ENCODE peak calls at places on chromosomes 1 and 21, in six cellular contexts. Z is hepatocyte, T is IMR-90, K is heart right ventricle, B is upper lobe of right lung, I is HCT116. R is an unnamed sample.
A peak's percentile ranks its signal among the peaks of the same experiment; 100 is the strongest.

GRCh38 chr1:163195728-163196448 is 6.8 kb downstream of the RGS5 start:
- DNase-seq in Z (peak; percentile 35), T (peak; percentile 67), K (no peak), B (no peak), I (peak; percentile 6), R (no peak)

GRCh38 chr1:82317671-82318070 is 516.9 kb downstream of the ADGRL2 start:
- DNase-seq in Z (no peak), T (no peak), K (no peak), B (no peak), I (no peak), R (no peak)

GRCh38 chr1:30886710-30887428 is 21.7 kb downstream of the SDC3 start:
- DNase-seq in Z (no peak), T (no peak), K (no peak), B (no peak), I (no peak), R (no peak)

GRCh38 chr1:156692409-156692957 is 12.9 kb downstream of the CRABP2 start:
- DNase-seq in Z (no peak), T (no peak), K (no peak), B (no peak), I (no peak), R (no peak)

GRCh38 chr1:95388041-95388440 is 154.0 kb downstream of the RWDD3 start:
- DNase-seq in Z (no peak), T (no peak), K (no peak), B (no peak), I (no peak), R (no peak)

GRCh38 chr1:178653091-178653490 is 72.0 kb upstream of the RALGPS2 start:
- DNase-seq in Z (no peak), T (peak; percentile 49), K (no peak), B (no peak), I (peak; percentile 55), R (no peak)

GRCh38 chr1:245079021-245079609 is 75.7 kb upstream of the KIF26B start:
- DNase-seq in Z (peak; percentile 55), T (peak; percentile 77), K (no peak), B (no peak), I (peak; percentile 57), R (no peak)

GRCh38 chr21:41477641-41478318 is 30.2 kb downstream of the TMPRSS2 start:
- DNase-seq in Z (no peak), T (no peak), K (no peak), B (peak; percentile 67), I (no peak), R (no peak)

GRCh38 chr1:216739771-216740170 is 16.5 kb upstream of the ESRRG start:
- DNase-seq in Z (no peak), T (no peak), K (no peak), B (no peak), I (no peak), R (no peak)

GRCh38 chr1:53134961-53135734 is 7.3 kb downstream of the SLC1A7 start:
- DNase-seq in Z (peak; percentile 54), T (peak; percentile 89), K (no peak), B (no peak), I (no peak), R (peak; percentile 60)

GRCh38 chr1:46131727-46132528 is 501 bp downstream of the PIK3R3 start:
- DNase-seq in Z (peak; percentile 42), T (peak; percentile 45), K (no peak), B (no peak), I (no peak), R (no peak)

GRCh38 chr21:26840912-26841311 is 4.3 kb downstream of the ADAMTS1 start:
- DNase-seq in Z (peak; percentile 65), T (peak; percentile 76), K (peak; percentile 46), B (no peak), I (no peak), R (peak; percentile 69)

GRCh38 chr1:157470276-157470675 is 82.0 kb downstream of the FCRL5 start:
- DNase-seq in Z (no peak), T (no peak), K (no peak), B (no peak), I (no peak), R (no peak)

GRCh38 chr21:36155603-36156338 is 853 bp upstream of the DOP1B start:
- DNase-seq in Z (peak; percentile 85), T (no peak), K (peak; percentile 42), B (peak; percentile 90), I (no peak), R (peak; percentile 32)

GRCh38 chr1:60573726-60574409 is 500.3 kb upstream of the C1orf87 start:
- DNase-seq in Z (peak; percentile 31), T (no peak), K (no peak), B (no peak), I (peak; percentile 27), R (no peak)

GRCh38 chr1:162873671-162874666 is 13.0 kb upstream of the CCDC190 start:
- DNase-seq in Z (peak; percentile 34), T (peak; percentile 85), K (no peak), B (no peak), I (no peak), R (no peak)

GRCh38 chr1:66253330-66253921 is 280.5 kb upstream of the SGIP1 start:
- DNase-seq in Z (peak; percentile 69), T (peak; percentile 85), K (no peak), B (no peak), I (peak; percentile 65), R (no peak)

GRCh38 chr1:109659145-109659544 is 3.2 kb downstream of the GSTM4 start:
- DNase-seq in Z (peak; percentile 30), T (no peak), K (no peak), B (no peak), I (no peak), R (no peak)

GRCh38 chr1:54371936-54372385 is 34.2 kb downstream of the SSBP3 start:
- DNase-seq in Z (no peak), T (no peak), K (no peak), B (no peak), I (no peak), R (no peak)

GRCh38 chr1:23664837-23665795 is 26.5 kb upstream of the RPL11 start:
- DNase-seq in Z (no peak), T (no peak), K (no peak), B (no peak), I (peak; percentile 34), R (no peak)

GRCh38 chr1:88787023-88787903 is 103.2 kb downstream of the PKN2 start:
- DNase-seq in Z (no peak), T (no peak), K (no peak), B (no peak), I (no peak), R (no peak)

GRCh38 chr1:230682882-230683610 is 30.9 kb downstream of the AGT start:
- DNase-seq in Z (no peak), T (peak; percentile 86), K (no peak), B (no peak), I (no peak), R (no peak)

GRCh38 chr1:116878804-116879477 is 30.8 kb upstream of the PTGFRN start:
- DNase-seq in Z (peak; percentile 42), T (peak; percentile 17), K (peak; percentile 40), B (no peak), I (peak; percentile 18), R (peak; percentile 65)

GRCh38 chr1:196070940-196071339 is 537.3 kb downstream of the KCNT2 start:
- DNase-seq in Z (no peak), T (no peak), K (no peak), B (no peak), I (no peak), R (no peak)

GRCh38 chr1:224872832-224873644 is 56.4 kb upstream of the DNAH14 start:
- DNase-seq in Z (peak; percentile 16), T (no peak), K (no peak), B (no peak), I (no peak), R (no peak)

GRCh38 chr1:224874775-224875174 is 54.7 kb upstream of the DNAH14 start:
- DNase-seq in Z (peak; percentile 19), T (no peak), K (no peak), B (no peak), I (no peak), R (no peak)

GRCh38 chr1:224879404-224879803 is 50.1 kb upstream of the DNAH14 start:
- DNase-seq in Z (no peak), T (peak; percentile 28), K (no peak), B (no peak), I (no peak), R (no peak)

GRCh38 chr1:224873645-224874369 is 55.7 kb upstream of the DNAH14 start:
- DNase-seq in Z (peak; percentile 51), T (peak; percentile 51), K (no peak), B (no peak), I (no peak), R (no peak)
- H3K27ac ChIP-seq in Z (peak overlapping the region; percentile 31), T (no peak overlapping the region), K (no peak overlapping the region), B (no peak overlapping the region), I (no peak overlapping the region), R (no peak overlapping the region)

GRCh38 chr1:151534662-151535278 is 5.3 kb upstream of the TUFT1 start:
- DNase-seq in Z (peak; percentile 79), T (peak; percentile 67), K (peak; percentile 76), B (peak; percentile 88), I (no peak), R (peak; percentile 61)
- H3K36me3 ChIP-seq in Z (no peaks in the 10 kb centered on the region), T (no peaks in the 10 kb centered on the region), K (no peaks in the 10 kb centered on the region), B (no peaks in the 10 kb centered on the region), I (peaks cover 22% of the 10 kb centered on the region), R (no peaks in the 10 kb centered on the region)

DNA sequence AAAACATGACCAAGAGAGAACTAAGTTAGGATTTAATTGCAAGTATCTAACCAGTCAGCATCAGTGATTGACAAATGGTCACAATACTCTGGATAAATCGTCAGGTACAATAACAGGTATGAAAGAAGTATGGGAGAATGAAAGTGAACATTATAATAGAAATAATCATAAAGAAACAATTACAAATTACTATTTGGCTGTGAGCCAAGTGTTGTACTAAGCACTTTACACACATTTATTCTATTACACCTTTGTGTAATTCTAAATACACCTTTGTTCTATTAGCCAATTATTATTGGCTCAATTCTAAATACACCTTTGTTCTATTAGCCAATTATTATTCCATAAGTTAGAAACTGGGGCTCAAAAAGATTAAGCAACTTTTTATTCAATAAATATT is 114.7 kb downstream of the KCNH1 start:
- DNase-seq in Z (no peak), T (no peak), K (no peak), B (no peak), I (no peak), R (no peak)
- TF ChIP-seq CTCF in Z (no peak), T (no peak), K (no peak), B (no peak), I (no peak), R (no peak)

GRCh38 chr1:964691-965525 is 1.4 kb upstream of the PLEKHN1 start:
- DNase-seq in Z (no peak), T (no peak), K (no peak), B (no peak), I (no peak), R (no peak)

GRCh38 chr1:965526-966134 is 652 bp upstream of the PLEKHN1 start:
- DNase-seq in Z (no peak), T (no peak), K (no peak), B (no peak), I (no peak), R (no peak)

GRCh38 chr1:967466-968343 is 1.4 kb downstream of the PLEKHN1 start:
- DNase-seq in Z (no peak), T (no peak), K (no peak), B (no peak), I (no peak), R (no peak)

GRCh38 chr1:966603-967295 is 467 bp downstream of the PLEKHN1 start:
- DNase-seq in Z (peak; percentile 87), T (peak; percentile 50), K (peak; percentile 71), B (peak; percentile 89), I (no peak), R (peak; percentile 66)

DNA sequence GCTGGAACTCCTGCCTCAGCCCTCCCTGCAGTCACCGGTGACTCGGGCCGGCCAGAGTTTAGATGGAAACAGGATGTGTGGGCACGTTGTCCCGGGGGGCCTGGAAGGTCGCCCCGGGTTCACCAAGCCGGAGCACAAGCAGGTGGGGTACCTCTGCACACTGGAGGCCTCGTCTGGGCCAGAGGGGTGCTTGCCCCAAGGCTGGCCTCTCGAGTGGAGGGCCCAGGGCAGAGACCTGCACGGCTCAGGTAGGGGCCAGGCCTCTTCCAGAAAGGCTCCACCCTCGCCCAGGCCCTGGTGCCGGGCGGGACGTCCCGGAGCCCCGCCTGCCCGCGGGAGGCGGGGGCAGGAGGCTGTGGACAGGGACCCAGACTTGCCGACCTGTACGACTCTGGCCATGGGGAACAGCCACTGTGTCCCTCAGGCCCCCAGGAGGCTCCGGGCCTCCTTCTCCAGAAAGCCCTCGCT is at the start of gene PLEKHN1:
- DNase-seq in Z (peak; percentile 64), T (peak; percentile 45), K (no peak), B (no peak), I (no peak), R (no peak)
- H3K27ac ChIP-seq in Z (peak within 1 kb of the TSS; percentile 91), T (peak within 1 kb of the TSS; percentile 78), K (no peak within 1 kb of the TSS), B (peak within 1 kb of the TSS; percentile 78), I (peak within 1 kb of the TSS; percentile 100), R (peak within 1 kb of the TSS; percentile 8)

R was measured in uterus.